ENCODE peak calls at places on chromosomes 3 and 15, in four cellular contexts. One of them, this sample, is unnamed.

GRCh38 chr3:57048728-57049127 is 11.7 kb upstream of the SPATA12 start:
- DNase-seq in A172: no peak
- DNase-seq in stimulated activated CD4-positive, alpha-beta T cell treated with anti-CD3 and anti-CD28 coated beads, Interleukin-2, amount 100 ng/mL, for 24 hours: no peak
- DNase-seq in neuronal stem cell: no peak
- DNase-seq in this sample: no peak

GRCh38 chr3:84666468-84666867 is 292.3 kb upstream of the CADM2 start:
- DNase-seq in stimulated activated CD4-positive, alpha-beta T cell treated with anti-CD3 and anti-CD28 coated beads, Interleukin-2, amount 100 ng/mL, for 24 hours: no peak
- DNase-seq in A172: no peak
- DNase-seq in neuronal stem cell: no peak
- DNase-seq in this sample: no peak

GRCh38 chr3:54857343-54857742 is 70.5 kb downstream of the LRTM1 start:
- DNase-seq in stimulated activated CD4-positive, alpha-beta T cell treated with anti-CD3 and anti-CD28 coated beads, Interleukin-2, amount 100 ng/mL, for 24 hours: no peak
- DNase-seq in A172: peak
- DNase-seq in neuronal stem cell: no peak
- DNase-seq in this sample: no peak

GRCh38 chr3:180048108-180048507 is 11.4 kb upstream of the PEX5L start:
- DNase-seq in A172: no peak
- DNase-seq in stimulated activated CD4-positive, alpha-beta T cell treated with anti-CD3 and anti-CD28 coated beads, Interleukin-2, amount 100 ng/mL, for 24 hours: no peak
- DNase-seq in neuronal stem cell: no peak
- DNase-seq in this sample: no peak

GRCh38 chr3:100425321-100425720 is 24.0 kb downstream of the LNP1 start:
- DNase-seq in A172: peak
- DNase-seq in neuronal stem cell: no peak
- DNase-seq in stimulated activated CD4-positive, alpha-beta T cell treated with anti-CD3 and anti-CD28 coated beads, Interleukin-2, amount 100 ng/mL, for 24 hours: no peak
- DNase-seq in this sample: no peak

GRCh38 chr3:193590088-193590856 is 2.7 kb upstream of the OPA1 start:
- DNase-seq in A172: peak
- DNase-seq in neuronal stem cell: no peak
- DNase-seq in stimulated activated CD4-positive, alpha-beta T cell treated with anti-CD3 and anti-CD28 coated beads, Interleukin-2, amount 100 ng/mL, for 24 hours: no peak
- DNase-seq in this sample: no peak

GRCh38 chr3:173652093-173652492 is 254.5 kb downstream of the NLGN1 start:
- DNase-seq in A172: no peak
- DNase-seq in stimulated activated CD4-positive, alpha-beta T cell treated with anti-CD3 and anti-CD28 coated beads, Interleukin-2, amount 100 ng/mL, for 24 hours: no peak
- DNase-seq in neuronal stem cell: no peak
- DNase-seq in this sample: no peak

GRCh38 chr15:65638107-65638506 is 16.4 kb downstream of the SLC24A1 start:
- DNase-seq in neuronal stem cell: no peak
- DNase-seq in stimulated activated CD4-positive, alpha-beta T cell treated with anti-CD3 and anti-CD28 coated beads, Interleukin-2, amount 100 ng/mL, for 24 hours: no peak
- DNase-seq in A172: no peak
- DNase-seq in this sample: no peak

This sample was measured in stimulated activated naive B cell treated with anti-CD40 and anti-IgM and Interleukin-4, amounts not matched to agents 10 μg/mL and 1 μg/mL and 100 μg/mL, for 72 hours.